ENCODE peak calls at places on chromosomes 4 and X, in nine cellular contexts. One of them, this sample, is unnamed.

GRCh38 chr4:47383829-47384427 is 79.6 kb downstream of the COMMD8 start:
- DNase-seq in mesendoderm: peak
- DNase-seq in B cell: peak
- DNase-seq in CD4-positive, CD25-positive, alpha-beta regulatory T cell: no peak
- DNase-seq in activated naive CD8-positive, alpha-beta T cell treated with anti-CD3 and anti-CD28 coated beads, Interleukin-2, amount 50 U/mL, for 24 hours: no peak
- DNase-seq in non-pigmented ciliary epithelial cell: no peak
- DNase-seq in A172: peak
- DNase-seq in mesenteric fat pad: no peak
- DNase-seq in mammary epithelial cell: peak
- DNase-seq in this sample: no peak

GRCh38 chr4:2362286-2363055 is 56.0 kb downstream of the ZFYVE28 start:
- DNase-seq in mesendoderm: no peak
- DNase-seq in B cell: no peak
- DNase-seq in CD4-positive, CD25-positive, alpha-beta regulatory T cell: no peak
- DNase-seq in activated naive CD8-positive, alpha-beta T cell treated with anti-CD3 and anti-CD28 coated beads, Interleukin-2, amount 50 U/mL, for 24 hours: no peak
- DNase-seq in non-pigmented ciliary epithelial cell: no peak
- DNase-seq in A172: no peak
- DNase-seq in mesenteric fat pad: no peak
- DNase-seq in mammary epithelial cell: no peak
- DNase-seq in this sample: no peak

GRCh38 chr4:16818005-16818404 is 80.4 kb downstream of the LDB2 start:
- DNase-seq in mesendoderm: peak
- DNase-seq in B cell: no peak
- DNase-seq in CD4-positive, CD25-positive, alpha-beta regulatory T cell: no peak
- DNase-seq in activated naive CD8-positive, alpha-beta T cell treated with anti-CD3 and anti-CD28 coated beads, Interleukin-2, amount 50 U/mL, for 24 hours: no peak
- DNase-seq in non-pigmented ciliary epithelial cell: no peak
- DNase-seq in A172: no peak
- DNase-seq in mesenteric fat pad: no peak
- DNase-seq in mammary epithelial cell: no peak
- DNase-seq in this sample: no peak

GRCh38 chr4:125168531-125168930 is 146.2 kb upstream of the FAT4 start:
- DNase-seq in mesendoderm: no peak
- DNase-seq in B cell: no peak
- DNase-seq in CD4-positive, CD25-positive, alpha-beta regulatory T cell: no peak
- DNase-seq in activated naive CD8-positive, alpha-beta T cell treated with anti-CD3 and anti-CD28 coated beads, Interleukin-2, amount 50 U/mL, for 24 hours: no peak
- DNase-seq in non-pigmented ciliary epithelial cell: peak
- DNase-seq in A172: peak
- DNase-seq in mesenteric fat pad: no peak
- DNase-seq in mammary epithelial cell: no peak
- DNase-seq in this sample: no peak

GRCh38 chr4:7981738-7982394 is 42.2 kb upstream of the AFAP1 start:
- DNase-seq in mesendoderm: no peak
- DNase-seq in B cell: no peak
- DNase-seq in CD4-positive, CD25-positive, alpha-beta regulatory T cell: no peak
- DNase-seq in activated naive CD8-positive, alpha-beta T cell treated with anti-CD3 and anti-CD28 coated beads, Interleukin-2, amount 50 U/mL, for 24 hours: no peak
- DNase-seq in non-pigmented ciliary epithelial cell: no peak
- DNase-seq in A172: no peak
- DNase-seq in mesenteric fat pad: no peak
- DNase-seq in mammary epithelial cell: no peak
- DNase-seq in this sample: no peak

GRCh38 chrX:24219320-24219719 is 69.8 kb downstream of the ZFX start:
- DNase-seq in mesendoderm: no peak
- DNase-seq in B cell: no peak
- DNase-seq in CD4-positive, CD25-positive, alpha-beta regulatory T cell: no peak
- DNase-seq in activated naive CD8-positive, alpha-beta T cell treated with anti-CD3 and anti-CD28 coated beads, Interleukin-2, amount 50 U/mL, for 24 hours: no peak
- DNase-seq in non-pigmented ciliary epithelial cell: no peak
- DNase-seq in A172: no peak
- DNase-seq in mesenteric fat pad: no peak
- DNase-seq in mammary epithelial cell: no peak
- DNase-seq in this sample: no peak

GRCh38 chrX:22081475-22082092 is 49.5 kb downstream of the PHEX start:
- DNase-seq in mesendoderm: peak
- DNase-seq in B cell: peak
- DNase-seq in CD4-positive, CD25-positive, alpha-beta regulatory T cell: peak
- DNase-seq in activated naive CD8-positive, alpha-beta T cell treated with anti-CD3 and anti-CD28 coated beads, Interleukin-2, amount 50 U/mL, for 24 hours: peak
- DNase-seq in non-pigmented ciliary epithelial cell: no peak
- DNase-seq in A172: peak
- DNase-seq in mesenteric fat pad: no peak
- DNase-seq in mammary epithelial cell: peak
- DNase-seq in this sample: no peak

GRCh38 chr4:138344851-138345250 is 102.7 kb upstream of the SLC7A11 start:
- DNase-seq in mesendoderm: peak
- DNase-seq in B cell: no peak
- DNase-seq in CD4-positive, CD25-positive, alpha-beta regulatory T cell: no peak
- DNase-seq in activated naive CD8-positive, alpha-beta T cell treated with anti-CD3 and anti-CD28 coated beads, Interleukin-2, amount 50 U/mL, for 24 hours: no peak
- DNase-seq in non-pigmented ciliary epithelial cell: no peak
- DNase-seq in A172: no peak
- DNase-seq in mesenteric fat pad: no peak
- DNase-seq in mammary epithelial cell: no peak
- DNase-seq in this sample: no peak

GRCh38 chrX:109826954-109827708 is 94.1 kb upstream of the ACSL4 start:
- DNase-seq in mesendoderm: peak
- DNase-seq in B cell: no peak
- DNase-seq in CD4-positive, CD25-positive, alpha-beta regulatory T cell: no peak
- DNase-seq in activated naive CD8-positive, alpha-beta T cell treated with anti-CD3 and anti-CD28 coated beads, Interleukin-2, amount 50 U/mL, for 24 hours: no peak
- DNase-seq in non-pigmented ciliary epithelial cell: no peak
- DNase-seq in A172: peak
- DNase-seq in mesenteric fat pad: no peak
- DNase-seq in mammary epithelial cell: peak
- DNase-seq in this sample: peak

GRCh38 chr4:159075531-159075932 is 27.3 kb upstream of the RAPGEF2 start:
- DNase-seq in mesendoderm: no peak
- DNase-seq in B cell: no peak
- DNase-seq in CD4-positive, CD25-positive, alpha-beta regulatory T cell: no peak
- DNase-seq in activated naive CD8-positive, alpha-beta T cell treated with anti-CD3 and anti-CD28 coated beads, Interleukin-2, amount 50 U/mL, for 24 hours: no peak
- DNase-seq in non-pigmented ciliary epithelial cell: no peak
- DNase-seq in A172: peak
- DNase-seq in mesenteric fat pad: no peak
- DNase-seq in mammary epithelial cell: peak
- DNase-seq in this sample: no peak